ENCODE peak calls at places on chromosomes 5 and 9, in nine cellular contexts. M is MM.1S, S is lower leg skin, T is GM06990, O is breast epithelium, L is dorsolateral prefrontal cortex, N is foreskin fibroblast, Q is psoas muscle, Y is epithelial cell of esophagus. E is an unnamed sample.

GRCh38 chr9:114270120-114270975 is 52.5 kb upstream of the ORM1 start:
- DNase-seq in S (no peak), Q (no peak), N (no peak), O (no peak), T (no peak), L (no peak), Y (no peak), M (no peak), E (no peak)

GRCh38 chr5:179793470-179794139 is at the start of gene LTC4S:
- DNase-seq in Q (peak), L (no peak), T (no peak), M (no peak), Y (no peak), O (peak), S (peak), N (peak), E (no peak)

GRCh38 chr9:36802171-36802920 is 229.7 kb downstream of the MELK start:
- DNase-seq in M (no peak), N (peak), O (no peak), L (peak), T (no peak), Q (no peak), S (no peak), Y (peak), E (no peak)

GRCh38 chr5:132662925-132663770 is 5.2 kb downstream of the IL13 start:
- DNase-seq in Y (no peak), M (no peak), T (peak), N (no peak), O (no peak), Q (no peak), L (no peak), S (no peak), E (peak)

GRCh38 chr5:131617140-131617822 is 17.7 kb downstream of the RAPGEF6 start:
- DNase-seq in O (no peak), Q (no peak), N (no peak), M (no peak), L (no peak), S (no peak), T (no peak), Y (no peak), E (no peak)

GRCh38 chr9:97512966-97513560 is 11.6 kb downstream of the TMOD1 start:
- DNase-seq in L (no peak), Y (no peak), N (no peak), M (no peak), S (no peak), Q (no peak), O (no peak), T (no peak), E (no peak)

GRCh38 chr5:111854196-111854595 is 97.2 kb upstream of the NREP start:
- DNase-seq in O (no peak), M (no peak), L (no peak), S (no peak), N (no peak), Q (no peak), T (no peak), Y (no peak), E (no peak)

GRCh38 chr9:101536351-101536750 is 2.7 kb downstream of the RNF20 start:
- DNase-seq in T (no peak), M (no peak), L (no peak), Y (peak), Q (no peak), S (no peak), O (no peak), N (peak), E (no peak)

GRCh38 chr5:80653497-80653896 is 955 bp upstream of the MSH3 start:
- DNase-seq in N (no peak), L (no peak), T (no peak), Q (no peak), O (no peak), M (no peak), Y (no peak), S (no peak), E (no peak)

GRCh38 chr5:142426129-142426641 is 101.4 kb upstream of the SPRY4 start:
- DNase-seq in O (peak), M (no peak), Q (peak), N (no peak), Y (no peak), T (no peak), S (peak), L (no peak), E (no peak)

GRCh38 chr9:113998529-113999255 is 79.4 kb downstream of the AMBP start:
- DNase-seq in O (no peak), Q (no peak), M (no peak), N (peak), Y (no peak), L (peak), T (no peak), S (peak), E (no peak)

GRCh38 chr5:131265318-131265803 is 1.5 kb downstream of the CDC42SE2 start:
- DNase-seq in S (no peak), N (peak), O (no peak), Q (no peak), Y (peak), L (no peak), T (peak), M (peak), E (no peak)

GRCh38 chr5:143148461-143149170 is 254.9 kb downstream of the NR3C1 start:
- DNase-seq in M (no peak), S (no peak), T (no peak), Y (peak), O (no peak), Q (no peak), L (no peak), N (peak), E (no peak)

GRCh38 chr9:124251605-124252366 is 6.0 kb upstream of the NEK6 start:
- DNase-seq in N (peak), M (no peak), T (no peak), Y (peak), S (no peak), O (no peak), L (no peak), Q (peak), E (no peak)

GRCh38 chr5:64149857-64150521 is 15.7 kb upstream of the RNF180 start:
- DNase-seq in T (no peak), S (no peak), N (no peak), M (no peak), O (no peak), Q (no peak), L (no peak), Y (no peak), E (no peak)

GRCh38 chr9:70205366-70206020 is 53.3 kb upstream of the SMC5 start:
- DNase-seq in T (no peak), L (no peak), O (peak), S (no peak), N (no peak), M (no peak), Q (no peak), Y (peak), E (no peak)

GRCh38 chr9:19409406-19410194 is 791 bp downstream of the ACER2 start:
- DNase-seq in L (no peak), N (peak), Y (peak), Q (peak), T (peak), M (no peak), O (peak), S (no peak), E (no peak)

GRCh38 chr9:134128727-134129679 is 6.9 kb upstream of the WDR5 start:
- DNase-seq in N (no peak), O (no peak), T (no peak), Q (peak), Y (no peak), S (no peak), M (no peak), L (no peak), E (no peak)

GRCh38 chr9:32928145-32928763 is 73.2 kb downstream of the APTX start:
- DNase-seq in S (no peak), N (peak), M (no peak), O (no peak), Y (peak), L (no peak), Q (no peak), T (no peak), E (no peak)

GRCh38 chr9:134231330-134231745 is 67.0 kb upstream of the RNU6ATAC start:
- DNase-seq in Q (peak), Y (no peak), L (no peak), T (no peak), N (no peak), M (no peak), O (no peak), S (no peak), E (no peak)

DNA sequence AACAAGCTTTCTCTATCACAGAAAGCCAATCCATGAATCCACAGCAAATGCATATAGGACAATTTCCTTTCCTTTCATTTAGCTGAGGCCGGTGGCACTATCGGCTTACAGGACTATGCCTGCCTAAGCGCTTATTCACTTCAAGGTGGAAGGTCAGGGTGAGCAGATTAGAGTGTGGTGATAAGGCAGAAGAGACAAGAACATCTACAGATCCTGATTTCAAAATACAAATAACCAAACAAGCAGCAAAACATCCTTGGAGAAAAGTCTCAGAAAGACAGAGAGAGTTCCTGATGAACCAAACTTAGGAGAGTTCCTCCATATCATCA is 57.2 kb downstream of the MEF2C start:
- DNase-seq in Y (no peak), S (no peak), N (no peak), Q (no peak), T (no peak), O (no peak), L (no peak), M (peak), E (no peak)
- H3K4me3 ChIP-seq in Y (no peak), S (no peak), N (no peak), Q (peak), T (peak), O (no peak), L (peak), M (peak), E (peak)

DNA sequence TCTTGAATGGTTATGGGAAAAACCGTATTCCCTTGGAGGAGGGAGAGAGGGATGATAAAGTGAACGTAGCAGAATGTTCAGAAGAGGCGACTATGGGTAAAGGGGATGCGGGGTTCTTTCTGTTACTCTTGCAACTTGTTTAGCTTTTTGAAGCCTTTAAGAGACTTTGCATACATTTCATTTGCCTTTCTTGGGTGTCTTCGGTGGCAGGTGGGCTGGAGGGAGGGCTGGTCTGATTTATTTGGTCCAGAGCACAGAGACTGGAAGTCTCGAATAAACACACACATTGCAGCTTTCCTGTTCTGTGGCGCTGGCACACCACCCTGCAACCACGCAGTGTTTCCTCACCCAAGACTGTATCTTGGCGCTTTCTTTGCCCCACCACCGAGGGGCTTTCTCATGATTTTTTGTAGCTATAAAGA is 23.2 kb downstream of the TTF1 start:
- DNase-seq in M (no peak), O (no peak), Q (no peak), L (no peak), N (no peak), S (no peak), T (peak), Y (no peak), E (peak)
- TF ChIP-seq CTCF in M (no peak), O (no peak), Q (no peak), L (no peak), N (no peak), S (no peak), T (no peak), Y (no peak), E (no peak)

GRCh38 chr5:157648275-157648990 is 3.8 kb downstream of the SOX30 start:
- DNase-seq in O (no peak), M (no peak), T (no peak), Y (no peak), S (no peak), N (no peak), L (no peak), Q (no peak), E (no peak)

GRCh38 chr5:157649091-157649490 is 3.1 kb downstream of the SOX30 start:
- DNase-seq in Y (no peak), O (no peak), M (no peak), N (no peak), L (no peak), Q (no peak), S (no peak), T (no peak), E (no peak)

GRCh38 chr5:157651623-157652376 is 438 bp downstream of the SOX30 start:
- DNase-seq in N (peak), O (peak), S (peak), Y (peak), T (peak), Q (peak), L (no peak), M (peak), E (peak)

GRCh38 chr5:157652377-157652692 is at the start of gene SOX30:
- DNase-seq in L (no peak), S (no peak), O (no peak), Q (no peak), Y (no peak), T (no peak), M (no peak), N (no peak), E (no peak)

DNA sequence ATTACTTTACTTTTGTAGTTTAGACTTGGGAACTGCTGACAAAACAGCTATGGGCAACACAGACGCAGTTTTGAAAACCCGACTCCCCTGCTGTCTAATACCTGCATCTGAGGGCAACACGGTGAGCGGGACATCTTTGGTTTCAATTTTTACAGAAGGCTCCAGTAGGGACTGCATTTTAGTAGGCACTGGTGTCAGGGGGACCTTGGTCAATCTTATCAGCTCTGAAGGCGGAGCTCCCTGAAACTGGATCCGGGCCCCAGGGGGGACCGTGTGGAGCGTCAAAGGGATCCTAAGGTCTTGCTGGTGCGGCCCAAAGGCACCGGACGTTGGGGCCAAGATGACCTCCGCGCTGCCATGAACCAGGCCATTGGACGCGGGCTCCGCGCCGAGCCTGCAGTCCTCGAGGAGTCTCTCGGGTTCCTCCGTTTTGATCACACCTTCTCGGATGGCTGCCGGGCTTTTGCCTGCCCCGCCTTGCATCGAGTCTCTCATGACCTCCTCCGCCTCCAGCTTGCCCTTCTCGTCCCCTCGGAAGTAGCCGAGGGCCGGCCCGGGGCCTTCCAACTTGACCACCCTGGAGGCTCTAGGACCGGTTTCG is 1.1 kb downstream of the SOX30 start:
- DNase-seq in Y (no peak), L (no peak), Q (peak), M (no peak), N (no peak), S (peak), T (no peak), O (no peak), E (no peak)
- H3K4me3 ChIP-seq in Y (peak), L (peak), Q (no peak), M (no peak), N (no peak), S (no peak), T (no peak), O (peak), E (no peak)

GRCh38 chr9:29285818-29286217 is 1712.5 kb upstream of the C9orf72 start:
- DNase-seq in Y (peak), Q (no peak), T (no peak), O (no peak), N (no peak), L (no peak), S (no peak), M (no peak), E (no peak)
- TF ChIP-seq CTCF in Y (peak), Q (no peak), T (no peak), O (no peak), N (no peak), L (peak), S (no peak), M (no peak), E (no peak)

GRCh38 chr5:54753034-54753433 is 232.4 kb downstream of the ESM1 start:
- DNase-seq in Q (no peak), T (no peak), M (peak), S (no peak), O (no peak), N (peak), Y (peak), L (no peak), E (peak)
- H3K4me3 ChIP-seq in Q (no peak), T (no peak), M (no peak), S (no peak), O (no peak), N (no peak), Y (no peak), L (no peak), E (no peak)

GRCh38 chr5:155699385-155699784 is 627.6 kb upstream of the SGCD start:
- DNase-seq in O (no peak), S (no peak), M (no peak), L (no peak), Y (peak), Q (no peak), T (no peak), N (no peak), E (no peak)

GRCh38 chr5:155697236-155697635 is 629.7 kb upstream of the SGCD start:
- DNase-seq in T (no peak), L (no peak), O (no peak), N (no peak), Q (no peak), Y (no peak), M (no peak), S (no peak), E (no peak)

GRCh38 chr5:155700333-155700732 is 626.6 kb upstream of the SGCD start:
- DNase-seq in Q (no peak), S (no peak), N (no peak), O (no peak), L (no peak), T (no peak), M (peak), Y (peak), E (no peak)
- TF ChIP-seq CTCF in Q (no peak), S (no peak), N (peak), O (no peak), L (no peak), T (peak), M (peak), Y (no peak), E (peak)

GRCh38 chr9:72948906-72949582 is 3.8 kb downstream of the ALDH1A1 start:
- DNase-seq in S (no peak), Y (no peak), Q (no peak), O (no peak), T (no peak), N (no peak), M (no peak), L (no peak), E (no peak)
- H3K4me3 ChIP-seq in S (no peak), Y (no peak), Q (peak), O (peak), T (no peak), N (peak), M (no peak), L (no peak), E (no peak)